ENCODE peak calls at places on chromosomes 3 and 15, in four cellular contexts. M is HepG2, J is A549, H is K562. Z is an unnamed sample.

GRCh38 chr3:177694316-177694715 is 497.0 kb upstream of the TBL1XR1 start:
- DNase-seq in J (no peak), H (no peak), M (no peak), Z (no peak)

GRCh38 chr3:57948782-57949242 is 59.4 kb upstream of the FLNB start:
- DNase-seq in H (no peak), M (peak; percentile 96), J (no peak), Z (no peak)

GRCh38 chr15:33789141-33789540 is 179.2 kb upstream of the CHRM5 start:
- DNase-seq in M (no peak), J (no peak), H (no peak), Z (no peak)

GRCh38 chr3:4993276-4994143 is 14.3 kb downstream of the BHLHE40 start:
- DNase-seq in J (no peak), H (no peak), M (no peak), Z (no peak)

GRCh38 chr3:133966954-133967353 is 62.8 kb downstream of the SLCO2A1 start:
- DNase-seq in M (no peak), H (no peak), J (no peak), Z (no peak)

GRCh38 chr3:170829873-170830272 is 40.1 kb downstream of the RPL22L1 start:
- DNase-seq in H (no peak), J (no peak), M (no peak), Z (no peak)

GRCh38 chr3:32200490-32200889 is 38.0 kb upstream of the CMTM8 start:
- DNase-seq in M (no peak), J (no peak), H (no peak), Z (no peak)

GRCh38 chr15:56042031-56042430 is 48.6 kb upstream of the NEDD4 start:
- DNase-seq in H (no peak), J (no peak), M (no peak), Z (no peak)

GRCh38 chr15:84582583-84583157 is 18.1 kb upstream of the ZSCAN2 start:
- DNase-seq in J (no peak), M (no peak), H (no peak), Z (no peak)

GRCh38 chr3:54094926-54095325 is 27.4 kb upstream of the CACNA2D3 start:
- DNase-seq in J (no peak), M (no peak), H (no peak), Z (no peak)

GRCh38 chr15:41987246-41987924 is 15.0 kb upstream of the EHD4 start:
- DNase-seq in J (no peak), M (no peak), H (no peak), Z (no peak)

GRCh38 chr3:46685446-46685845 is 8.0 kb downstream of the ALS2CL start:
- DNase-seq in H (no peak), M (no peak), J (no peak), Z (no peak)

GRCh38 chr15:58724471-58724870 is 25.0 kb downstream of the ADAM10 start:
- DNase-seq in J (no peak), M (no peak), H (no peak), Z (no peak)

GRCh38 chr3:52315977-52316764 is at the start of gene DNAH1:
- DNase-seq in H (no peak), J (no peak), M (no peak), Z (no peak)

GRCh38 chr3:137205394-137206060 is 247.7 kb downstream of the IL20RB start:
- DNase-seq in H (no peak), J (no peak), M (peak; percentile 21), Z (no peak)

GRCh38 chr3:179286331-179286730 is 35.4 kb upstream of the KCNMB3 start:
- DNase-seq in H (no peak), J (no peak), M (no peak), Z (no peak)

GRCh38 chr3:159770998-159771397 is 217.6 kb upstream of the IL12A start:
- DNase-seq in H (no peak), J (no peak), M (no peak), Z (no peak)

GRCh38 chr3:157914882-157915281 is 191.3 kb downstream of the SHOX2 start:
- DNase-seq in H (no peak), J (no peak), M (no peak), Z (no peak)

GRCh38 chr3:109819786-109820185 is 482.4 kb upstream of the DPPA4 start:
- DNase-seq in J (no peak), H (no peak), M (no peak), Z (no peak)
- TF ChIP-seq HMGXB4 in J (no peak), H (no peak), M (no peak), Z (no peak)

GRCh38 chr3:72336821-72337479 is 511.3 kb downstream of the SHQ1 start:
- DNase-seq in M (no peak), J (no peak), H (peak; percentile 79), Z (peak; percentile 58)

GRCh38 chr3:72339750-72340025 is 508.6 kb downstream of the SHQ1 start:
- DNase-seq in M (no peak), J (no peak), H (no peak), Z (no peak)

GRCh38 chr3:72338942-72339749 is 509.1 kb downstream of the SHQ1 start:
- DNase-seq in M (peak; percentile 41), H (peak; percentile 83), J (peak; percentile 53), Z (no peak)

GRCh38 chr3:72337480-72337855 is 510.8 kb downstream of the SHQ1 start:
- DNase-seq in J (no peak), M (no peak), H (no peak), Z (no peak)

GRCh38 chr3:72338082-72338941 is 509.9 kb downstream of the SHQ1 start:
- DNase-seq in J (peak; percentile 18), M (no peak), H (no peak), Z (no peak)
- TF ChIP-seq HMGXB4 in J (no peak), M (no peak), H (no peak), Z (no peak)

GRCh38 chr3:15345051-15345607 is 12.7 kb upstream of the SH3BP5 start:
- DNase-seq in J (no peak), H (no peak), M (no peak), Z (no peak)
- TF ChIP-seq HMGXB4 in J (no peak), H (no peak), M (no peak), Z (no peak)

DNA sequence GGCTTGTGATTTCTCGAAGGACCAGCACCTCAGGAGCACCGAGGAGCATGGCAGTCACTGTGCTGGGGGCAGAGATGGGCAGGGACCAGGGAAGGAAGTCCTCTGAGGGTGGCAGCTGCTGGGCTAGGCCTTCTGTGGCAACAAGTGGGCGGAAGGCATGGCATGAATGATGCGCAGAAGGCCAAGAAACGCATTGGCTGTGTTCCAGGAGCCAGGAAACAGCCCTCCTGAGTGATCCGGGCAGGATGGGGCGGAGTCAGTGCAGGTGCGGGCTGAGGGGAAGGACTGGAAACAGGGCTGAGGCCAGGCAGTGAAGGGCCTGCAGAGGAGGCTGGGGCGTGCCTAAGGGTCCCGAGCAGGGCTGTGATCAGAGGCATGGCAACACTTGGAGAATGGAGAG is 23.6 kb downstream of the MRPS11 start:
- DNase-seq in H (no peak), J (no peak), M (no peak), Z (no peak)
- TF ChIP-seq HMGXB4 in H (no peak), J (no peak), M (no peak), Z (no peak)

DNA sequence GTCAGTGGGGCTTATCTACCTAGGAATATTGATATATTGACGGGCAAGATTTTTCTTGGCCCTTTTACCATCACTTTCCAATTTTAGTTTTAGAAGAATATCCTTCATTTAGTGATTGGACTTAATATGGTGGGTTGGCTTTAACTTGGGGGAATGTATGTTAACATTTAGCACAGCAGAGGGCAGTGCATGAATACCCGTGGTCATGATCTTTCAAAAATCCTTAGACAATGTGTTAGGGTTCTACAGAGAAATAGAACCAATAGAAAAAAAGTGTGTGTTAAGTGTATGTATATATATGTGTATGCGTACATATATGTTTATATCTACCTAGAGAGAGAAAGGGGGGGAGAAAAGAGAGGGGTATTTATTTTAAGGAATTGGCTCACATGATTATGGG is 36.9 kb downstream of the GPR171 start:
- DNase-seq in M (peak; percentile 15), H (no peak), J (no peak), Z (no peak)
- TF ChIP-seq HMGXB4 in M (no peak), H (no peak), J (no peak), Z (no peak)